ENCODE peak calls at places on chromosomes 6 and 20, in seven cellular contexts. J, C, F, P, K, R and U are unnamed samples.

GRCh38 chr20:19633985-19634384 is 124.1 kb upstream of the RIN2 start:
- DNase-seq in J (no peak), C (no peak), F (no peak), P (no peak), K (no peak), R (no peak), U (no peak)

GRCh38 chr6:16184129-16184528 is 54.3 kb upstream of the GMPR start:
- DNase-seq in J (no peak), C (peak), F (no peak), P (no peak), K (no peak), R (no peak), U (no peak)

GRCh38 chr6:56766806-56767178 is 124.1 kb upstream of the DST start:
- DNase-seq in J (no peak), C (no peak), F (no peak), P (no peak), K (no peak), R (no peak), U (no peak)

GRCh38 chr6:158737710-158738615 is 81.2 kb downstream of the EZR start:
- DNase-seq in J (no peak), C (no peak), F (no peak), P (no peak), K (no peak), R (no peak), U (no peak)

GRCh38 chr20:26163890-26164289 is 467.2 kb upstream of the ZNF337 start:
- DNase-seq in J (no peak), C (no peak), F (no peak), P (no peak), K (no peak), R (no peak), U (no peak)

GRCh38 chr6:142349215-142349823 is 47.5 kb downstream of the ADGRG6 start:
- DNase-seq in J (no peak), C (no peak), F (no peak), P (no peak), K (no peak), R (no peak), U (no peak)

GRCh38 chr6:135304883-135305282 is 123.8 kb downstream of the MYB start:
- DNase-seq in J (no peak), C (no peak), F (no peak), P (no peak), K (no peak), R (no peak), U (no peak)

GRCh38 chr6:142942805-142943227 is 2.2 kb downstream of the HIVEP2 start:
- DNase-seq in J (no peak), C (peak), F (no peak), P (no peak), K (no peak), R (no peak), U (no peak)

GRCh38 chr6:4973972-4974885 is 29.6 kb downstream of the RPP40 start:
- DNase-seq in J (no peak), C (no peak), F (no peak), P (no peak), K (peak), R (no peak), U (no peak)

GRCh38 chr6:116562614-116563013 is 8.7 kb upstream of the RWDD1 start:
- DNase-seq in J (no peak), C (no peak), F (no peak), P (no peak), K (no peak), R (no peak), U (no peak)